ENCODE peak calls at places on chromosomes 11 and 22, in four cellular contexts. One of them, this sample, is unnamed. For H3K36me3 and H3K4me1, the result is how much of the 10 kb centered on the place peaks cover.

GRCh38 chr11:134864233-134864967 is 452.4 kb upstream of the B3GAT1 start:
- DNase-seq in left lung: no peak
- DNase-seq in prostate gland: no peak
- DNase-seq in heart left ventricle: no peak
- DNase-seq in this sample: no peak

GRCh38 chr11:26947379-26947844 is 46.5 kb upstream of the FIBIN start:
- DNase-seq in left lung: no peak
- DNase-seq in prostate gland: peak
- DNase-seq in heart left ventricle: peak
- DNase-seq in this sample: peak

GRCh38 chr11:106241601-106242257 is 164.3 kb downstream of the AASDHPPT start:
- DNase-seq in left lung: no peak
- DNase-seq in prostate gland: no peak
- DNase-seq in heart left ventricle: no peak
- DNase-seq in this sample: no peak

GRCh38 chr22:39543095-39543494 is 10.5 kb upstream of the RPS19BP1 start:
- DNase-seq in left lung: no peak
- DNase-seq in prostate gland: no peak
- DNase-seq in heart left ventricle: no peak
- DNase-seq in this sample: no peak

GRCh38 chr11:44484211-44484610 is 81.3 kb upstream of the CD82 start:
- DNase-seq in left lung: no peak
- DNase-seq in prostate gland: no peak
- DNase-seq in heart left ventricle: no peak
- DNase-seq in this sample: no peak

GRCh38 chr11:131491503-131491902 is 121.1 kb downstream of the NTM start:
- DNase-seq in left lung: no peak
- DNase-seq in prostate gland: no peak
- DNase-seq in heart left ventricle: no peak
- DNase-seq in this sample: no peak

GRCh38 chr11:65355013-65355775 is 643 bp downstream of the TIGD3 start:
- DNase-seq in left lung: peak
- DNase-seq in prostate gland: no peak
- DNase-seq in heart left ventricle: peak
- DNase-seq in this sample: no peak

GRCh38 chr22:38766076-38766777 is 10.4 kb upstream of the SUN2 start:
- DNase-seq in left lung: peak
- DNase-seq in prostate gland: peak
- DNase-seq in heart left ventricle: no peak
- DNase-seq in this sample: peak

GRCh38 chr11:33932721-33933120 is 40.8 kb upstream of the LMO2 start:
- DNase-seq in left lung: no peak
- DNase-seq in prostate gland: no peak
- DNase-seq in heart left ventricle: no peak
- DNase-seq in this sample: no peak

GRCh38 chr11:113896156-113896879 is 8.3 kb upstream of the HTR3B start:
- DNase-seq in left lung: no peak
- DNase-seq in prostate gland: peak
- DNase-seq in heart left ventricle: no peak
- DNase-seq in this sample: no peak

GRCh38 chr11:94193288-94193687 is 64.6 kb downstream of the PANX1 start:
- DNase-seq in left lung: no peak
- DNase-seq in prostate gland: no peak
- DNase-seq in heart left ventricle: no peak
- DNase-seq in this sample: no peak

GRCh38 chr11:68825603-68826002 is 16.1 kb downstream of the CPT1A start:
- DNase-seq in left lung: peak
- DNase-seq in prostate gland: no peak
- DNase-seq in heart left ventricle: no peak
- DNase-seq in this sample: no peak

GRCh38 chr22:48897638-48897954 is 930.1 kb downstream of the BRD1 start:
- DNase-seq in left lung: peak
- DNase-seq in prostate gland: no peak
- DNase-seq in heart left ventricle: no peak
- DNase-seq in this sample: no peak

GRCh38 chr11:6353367-6353987 is 33.2 kb upstream of the CAVIN3 start:
- DNase-seq in left lung: no peak
- DNase-seq in prostate gland: peak
- DNase-seq in heart left ventricle: peak
- DNase-seq in this sample: peak

GRCh38 chr11:76823481-76824028 is 37.2 kb upstream of the ACER3 start:
- DNase-seq in left lung: no peak
- DNase-seq in prostate gland: no peak
- DNase-seq in heart left ventricle: peak
- DNase-seq in this sample: no peak

GRCh38 chr11:11482726-11483125 is 129.7 kb upstream of the CSNK2A3 start:
- DNase-seq in left lung: no peak
- DNase-seq in prostate gland: no peak
- DNase-seq in heart left ventricle: no peak
- DNase-seq in this sample: no peak

GRCh38 chr22:50438305-50439275 is 36.2 kb downstream of the SBF1 start:
- DNase-seq in left lung: peak
- DNase-seq in prostate gland: no peak
- DNase-seq in heart left ventricle: no peak
- DNase-seq in this sample: peak

GRCh38 chr11:69008774-69009440 is 4.1 kb downstream of the MRGPRF start:
- DNase-seq in left lung: peak
- DNase-seq in prostate gland: no peak
- DNase-seq in heart left ventricle: peak
- DNase-seq in this sample: peak

GRCh38 chr11:37710031-37710430 is 1112.0 kb upstream of the RAG2 start:
- DNase-seq in left lung: no peak
- DNase-seq in prostate gland: no peak
- DNase-seq in heart left ventricle: no peak
- DNase-seq in this sample: no peak

GRCh38 chr11:76656571-76657081 is 13.9 kb downstream of the LRRC32 start:
- DNase-seq in left lung: no peak
- DNase-seq in prostate gland: no peak
- DNase-seq in heart left ventricle: peak
- DNase-seq in this sample: no peak

GRCh38 chr11:1825039-1825740 is 9.6 kb upstream of the SYT8 start:
- DNase-seq in left lung: peak
- DNase-seq in prostate gland: no peak
- DNase-seq in heart left ventricle: no peak
- DNase-seq in this sample: peak

GRCh38 chr22:43262990-43263644 is 76.2 kb upstream of the TTLL12 start:
- DNase-seq in left lung: no peak
- DNase-seq in prostate gland: no peak
- DNase-seq in heart left ventricle: peak
- DNase-seq in this sample: no peak

GRCh38 chr11:130323452-130324448 is 9.0 kb upstream of the ZBTB44 start:
- DNase-seq in left lung: no peak
- DNase-seq in prostate gland: no peak
- DNase-seq in heart left ventricle: no peak
- DNase-seq in this sample: no peak

GRCh38 chr11:117378966-117379865 is 51.6 kb downstream of the CEP164 start:
- DNase-seq in left lung: no peak
- DNase-seq in prostate gland: no peak
- DNase-seq in heart left ventricle: peak
- DNase-seq in this sample: no peak

GRCh38 chr11:117375960-117376359 is 48.3 kb downstream of the CEP164 start:
- DNase-seq in left lung: no peak
- DNase-seq in prostate gland: no peak
- DNase-seq in heart left ventricle: no peak
- DNase-seq in this sample: no peak

GRCh38 chr11:117380676-117381075 is 53.0 kb downstream of the CEP164 start:
- DNase-seq in left lung: no peak
- DNase-seq in prostate gland: no peak
- DNase-seq in heart left ventricle: no peak
- DNase-seq in this sample: no peak

GRCh38 chr11:117374316-117374715 is 46.7 kb downstream of the CEP164 start:
- DNase-seq in left lung: no peak
- DNase-seq in prostate gland: no peak
- DNase-seq in heart left ventricle: no peak
- DNase-seq in this sample: no peak

DNA sequence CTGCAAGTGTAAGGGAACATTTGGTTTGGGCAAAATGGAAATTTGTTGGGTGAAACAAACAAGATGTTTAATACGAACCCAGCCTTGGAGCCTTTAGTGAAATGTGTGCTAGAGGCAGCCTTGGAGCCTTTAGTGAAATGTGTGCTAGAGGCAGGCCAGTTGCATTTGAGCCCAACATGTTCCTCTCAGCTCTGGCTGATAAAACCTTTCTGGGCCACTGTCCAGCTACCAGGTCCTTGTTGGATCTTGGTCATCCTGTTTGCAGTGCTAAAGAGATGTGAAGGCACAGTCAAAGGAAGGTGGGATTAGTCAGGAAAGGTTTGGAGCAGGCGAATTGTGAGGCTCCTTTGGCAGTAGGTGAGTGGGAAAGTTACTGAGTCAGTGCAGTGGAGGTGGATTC is 48.9 kb downstream of the CEP164 start:
- DNase-seq in left lung: no peak
- DNase-seq in prostate gland: no peak
- DNase-seq in heart left ventricle: peak
- DNase-seq in this sample: no peak
- H3K36me3 ChIP-seq in left lung: half or more
- H3K36me3 ChIP-seq in prostate gland: under half
- H3K36me3 ChIP-seq in heart left ventricle: half or more
- H3K36me3 ChIP-seq in this sample: half or more

GRCh38 chr11:12824281-12825041 is 150.2 kb downstream of the TEAD1 start:
- DNase-seq in left lung: no peak
- DNase-seq in prostate gland: no peak
- DNase-seq in heart left ventricle: no peak
- DNase-seq in this sample: no peak
- H3K4me1 ChIP-seq in left lung: under half
- H3K4me1 ChIP-seq in prostate gland: under half
- H3K4me1 ChIP-seq in heart left ventricle: under half
- H3K4me1 ChIP-seq in this sample: half or more

GRCh38 chr22:17596226-17596625 is 32.3 kb downstream of the ATP6V1E1 start:
- DNase-seq in left lung: no peak
- DNase-seq in prostate gland: no peak
- DNase-seq in heart left ventricle: no peak
- DNase-seq in this sample: no peak

GRCh38 chr22:17597217-17597616 is 31.3 kb downstream of the ATP6V1E1 start:
- DNase-seq in left lung: no peak
- DNase-seq in prostate gland: no peak
- DNase-seq in heart left ventricle: no peak
- DNase-seq in this sample: no peak

GRCh38 chr22:17601031-17601430 is 27.5 kb downstream of the ATP6V1E1 start:
- DNase-seq in left lung: no peak
- DNase-seq in prostate gland: peak
- DNase-seq in heart left ventricle: no peak
- DNase-seq in this sample: no peak

GRCh38 chr22:17598318-17598717 is 30.2 kb downstream of the ATP6V1E1 start:
- DNase-seq in left lung: no peak
- DNase-seq in prostate gland: no peak
- DNase-seq in heart left ventricle: no peak
- DNase-seq in this sample: no peak
- H3K36me3 ChIP-seq in left lung: half or more
- H3K36me3 ChIP-seq in prostate gland: under half
- H3K36me3 ChIP-seq in heart left ventricle: half or more
- H3K36me3 ChIP-seq in this sample: under half

GRCh38 chr22:37568448-37569008 is 8.2 kb downstream of the CDC42EP1 start:
- DNase-seq in left lung: no peak
- DNase-seq in prostate gland: no peak
- DNase-seq in heart left ventricle: no peak
- DNase-seq in this sample: no peak

GRCh38 chr22:37565830-37566229 is 5.5 kb downstream of the CDC42EP1 start:
- DNase-seq in left lung: no peak
- DNase-seq in prostate gland: no peak
- DNase-seq in heart left ventricle: no peak
- DNase-seq in this sample: peak

GRCh38 chr22:37566903-37567798 is 6.9 kb downstream of the CDC42EP1 start:
- DNase-seq in left lung: peak
- DNase-seq in prostate gland: peak
- DNase-seq in heart left ventricle: peak
- DNase-seq in this sample: peak

GRCh38 chr22:37567991-37568390 is 7.7 kb downstream of the CDC42EP1 start:
- DNase-seq in left lung: no peak
- DNase-seq in prostate gland: no peak
- DNase-seq in heart left ventricle: no peak
- DNase-seq in this sample: no peak

GRCh38 chr22:37566329-37566837 is 6.1 kb downstream of the CDC42EP1 start:
- DNase-seq in left lung: peak
- DNase-seq in prostate gland: no peak
- DNase-seq in heart left ventricle: no peak
- DNase-seq in this sample: no peak
- H3K4me1 ChIP-seq in left lung: half or more
- H3K4me1 ChIP-seq in prostate gland: under half
- H3K4me1 ChIP-seq in heart left ventricle: half or more
- H3K4me1 ChIP-seq in this sample: under half

GRCh38 chr11:61880050-61880449 is 11.3 kb downstream of the FADS3 start:
- DNase-seq in left lung: no peak
- DNase-seq in prostate gland: no peak
- DNase-seq in heart left ventricle: no peak
- DNase-seq in this sample: no peak

GRCh38 chr11:61883327-61883726 is 8.0 kb downstream of the FADS3 start:
- DNase-seq in left lung: no peak
- DNase-seq in prostate gland: no peak
- DNase-seq in heart left ventricle: no peak
- DNase-seq in this sample: no peak

GRCh38 chr11:61882879-61883278 is 8.5 kb downstream of the FADS3 start:
- DNase-seq in left lung: no peak
- DNase-seq in prostate gland: no peak
- DNase-seq in heart left ventricle: no peak
- DNase-seq in this sample: no peak

GRCh38 chr11:61880454-61880853 is 10.9 kb downstream of the FADS3 start:
- DNase-seq in left lung: no peak
- DNase-seq in prostate gland: no peak
- DNase-seq in heart left ventricle: no peak
- DNase-seq in this sample: no peak

GRCh38 chr11:61881397-61881796 is 9.9 kb downstream of the FADS3 start:
- DNase-seq in left lung: no peak
- DNase-seq in prostate gland: no peak
- DNase-seq in heart left ventricle: peak
- DNase-seq in this sample: no peak
- H3K36me3 ChIP-seq in left lung: under half
- H3K36me3 ChIP-seq in prostate gland: under half
- H3K36me3 ChIP-seq in heart left ventricle: under half
- H3K36me3 ChIP-seq in this sample: under half

DNA sequence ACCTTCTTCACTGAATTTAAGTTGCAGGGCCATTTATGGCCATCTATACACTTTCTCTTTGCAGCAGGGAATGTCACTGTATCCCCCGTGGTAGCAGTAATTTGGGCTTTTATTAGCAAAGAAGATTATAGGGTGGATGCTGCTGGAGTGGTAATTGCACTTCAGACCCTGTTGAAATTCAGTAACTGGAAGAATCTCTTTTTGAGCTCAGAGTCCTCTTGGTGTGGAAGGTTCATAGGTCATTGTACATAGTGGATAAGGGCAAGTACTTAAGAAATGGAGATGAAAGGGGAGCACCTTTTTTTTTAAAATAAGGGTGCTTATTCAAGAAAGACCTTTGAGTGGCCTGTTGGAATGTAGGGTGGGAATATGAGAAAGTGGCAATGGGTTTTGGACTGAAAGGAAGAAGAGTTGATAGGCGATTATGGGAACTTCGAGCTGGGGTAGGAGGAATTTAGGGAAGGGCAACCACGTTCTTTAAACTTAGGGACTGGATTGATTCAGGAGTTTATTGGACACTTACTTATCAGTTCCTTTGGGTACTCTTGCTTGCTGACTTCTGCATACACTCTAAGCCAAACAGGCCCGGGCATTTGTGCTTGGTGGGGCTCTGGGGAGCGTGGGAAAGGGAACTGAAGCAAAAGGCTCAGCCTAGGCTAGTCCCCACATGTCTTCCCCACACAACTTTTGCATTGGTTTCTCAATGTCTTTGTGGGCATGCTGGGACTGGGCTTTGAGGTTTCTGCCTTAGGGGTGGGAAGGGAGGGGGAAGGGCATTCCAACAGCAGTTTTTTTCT is 26.5 kb downstream of the CTNND1 start:
- DNase-seq in left lung: no peak
- DNase-seq in prostate gland: peak
- DNase-seq in heart left ventricle: no peak
- DNase-seq in this sample: no peak
- H3K4me1 ChIP-seq in left lung: half or more
- H3K4me1 ChIP-seq in prostate gland: under half
- H3K4me1 ChIP-seq in heart left ventricle: under half
- H3K4me1 ChIP-seq in this sample: under half